ENCODE peak calls at places on chromosomes 2 and 18, in eight cellular contexts. X is stimulated activated CD8-positive, alpha-beta memory T cell treated with anti-CD3 and anti-CD28 coated beads, Interleukin-7, amount 100 ng/mL, for 24 hours; J is left ventricle myocardium superior; K is posterior cingulate gyrus; B is naive B cell; A is H4; Y is GOT3; R is NCI-H460. H is an unnamed sample.
A peak's percentile ranks its signal among the peaks of the same experiment; 100 is the strongest.

GRCh38 chr2:202278036-202278760 is 12.6 kb downstream of the NOP58 start:
- DNase-seq in X (no peak), J (no peak), K (no peak), B (no peak), A (peak; percentile 14), Y (no peak), R (peak; percentile 33), H (no peak)

GRCh38 chr2:79792097-79792496 is 279.2 kb downstream of the CTNNA2 start:
- DNase-seq in X (no peak), J (no peak), K (no peak), B (no peak), A (no peak), Y (no peak), R (no peak), H (no peak)

GRCh38 chr18:48412339-48412929 is 3.3 kb upstream of the ZBTB7C start:
- DNase-seq in X (no peak), J (no peak), K (no peak), B (no peak), A (peak; percentile 50), Y (no peak), R (peak; percentile 38), H (no peak)

GRCh38 chr2:145751634-145752033 is 1231.7 kb upstream of the ZEB2 start:
- DNase-seq in X (no peak), J (no peak), K (no peak), B (peak; percentile 60), A (peak; percentile 65), Y (no peak), R (peak; percentile 75), H (no peak)

GRCh38 chr18:23106575-23106974 is 28.7 kb upstream of the CABLES1 start:
- DNase-seq in X (no peak), J (no peak), K (peak; percentile 9), B (no peak), A (peak; percentile 95), Y (no peak), R (peak; percentile 68), H (no peak)

GRCh38 chr2:31909661-31910060 is 101.1 kb downstream of the MEMO1 start:
- DNase-seq in X (no peak), J (no peak), K (no peak), B (no peak), A (no peak), Y (no peak), R (no peak), H (no peak)

GRCh38 chr2:144401036-144401435 is 118.9 kb downstream of the ZEB2 start:
- DNase-seq in X (no peak), J (no peak), K (no peak), B (no peak), A (no peak), Y (no peak), R (no peak), H (no peak)

GRCh38 chr2:40487592-40487991 is 35.7 kb upstream of the SLC8A1 start:
- DNase-seq in X (no peak), J (no peak), K (no peak), B (no peak), A (no peak), Y (no peak), R (no peak), H (no peak)

GRCh38 chr18:50559750-50560680 is at the start of gene MAPK4:
- DNase-seq in X (no peak), J (peak; percentile 79), K (peak; percentile 93), B (peak; percentile 6), A (no peak), Y (no peak), R (peak; percentile 29), H (no peak)

GRCh38 chr2:101622633-101623521 is 74.6 kb upstream of the MAP4K4 start:
- DNase-seq in X (no peak), J (no peak), K (no peak), B (peak; percentile 84), A (no peak), Y (no peak), R (no peak), H (no peak)

GRCh38 chr2:120559401-120559800 is 176.3 kb upstream of the GLI2 start:
- DNase-seq in X (no peak), J (no peak), K (no peak), B (no peak), A (peak; percentile 93), Y (peak; percentile 21), R (no peak), H (no peak)

GRCh38 chr2:42777883-42778805 is 14.2 kb upstream of the OXER1 start:
- DNase-seq in X (no peak), J (no peak), K (no peak), B (no peak), A (no peak), Y (no peak), R (no peak), H (no peak)

GRCh38 chr2:44549099-44549471 is 187.3 kb downstream of the CAMKMT start:
- DNase-seq in X (no peak), J (no peak), K (no peak), B (no peak), A (peak; percentile 23), Y (no peak), R (peak; percentile 37), H (no peak)

GRCh38 chr2:108165750-108166149 is 74.0 kb upstream of the SULT1C3 start:
- DNase-seq in X (no peak), J (no peak), K (no peak), B (no peak), A (no peak), Y (no peak), R (no peak), H (no peak)

GRCh38 chr2:201116959-201117734 is 1.2 kb downstream of the CFLAR start:
- DNase-seq in X (no peak), J (peak; percentile 77), K (no peak), B (peak; percentile 67), A (peak; percentile 73), Y (no peak), R (peak; percentile 65), H (peak; percentile 50)

GRCh38 chr2:100580474-100581264 is 17.9 kb downstream of the PDCL3 start:
- DNase-seq in X (no peak), J (no peak), K (no peak), B (peak; percentile 74), A (no peak), Y (no peak), R (no peak), H (no peak)

GRCh38 chr2:219020604-219021365 is 20.5 kb downstream of the CFAP65 start:
- DNase-seq in X (no peak), J (no peak), K (peak; percentile 52), B (no peak), A (no peak), Y (no peak), R (no peak), H (no peak)

GRCh38 chr2:69138247-69138754 is 125.3 kb downstream of the ANTXR1 start:
- DNase-seq in X (no peak), J (no peak), K (no peak), B (no peak), A (peak; percentile 53), Y (no peak), R (no peak), H (no peak)

GRCh38 chr2:36427790-36428243 is 72.2 kb downstream of the CRIM1 start:
- DNase-seq in X (no peak), J (no peak), K (no peak), B (no peak), A (no peak), Y (no peak), R (no peak), H (no peak)

GRCh38 chr18:37654711-37655369 is 89.2 kb upstream of the CELF4 start:
- DNase-seq in X (no peak), J (no peak), K (no peak), B (no peak), A (no peak), Y (no peak), R (no peak), H (no peak)

GRCh38 chr2:119541476-119541875 is 2.8 kb upstream of the CFAP221 start:
- DNase-seq in X (no peak), J (no peak), K (no peak), B (no peak), A (no peak), Y (no peak), R (no peak), H (no peak)

GRCh38 chr2:110662560-110662959 is 15.3 kb downstream of the BUB1 start:
- DNase-seq in X (no peak), J (no peak), K (no peak), B (no peak), A (no peak), Y (no peak), R (no peak), H (no peak)

GRCh38 chr2:120269076-120269744 is 16.6 kb downstream of the RALB start:
- DNase-seq in X (no peak), J (no peak), K (no peak), B (no peak), A (no peak), Y (no peak), R (no peak), H (no peak)

GRCh38 chr2:174662459-174662858 is 64.9 kb upstream of the WIPF1 start:
- DNase-seq in X (no peak), J (no peak), K (no peak), B (no peak), A (no peak), Y (no peak), R (no peak), H (no peak)

GRCh38 chr18:58881469-58881868 is 16.8 kb downstream of the ZNF532 start:
- DNase-seq in X (no peak), J (no peak), K (no peak), B (no peak), A (no peak), Y (no peak), R (no peak), H (no peak)

GRCh38 chr2:239824051-239824694 is 201.0 kb downstream of the NDUFA10 start:
- DNase-seq in X (no peak), J (no peak), K (peak; percentile 46), B (no peak), A (peak; percentile 74), Y (no peak), R (peak; percentile 33), H (peak; percentile 42)

GRCh38 chr18:5058768-5059539 is 138.1 kb downstream of the AKAIN1 start:
- DNase-seq in X (no peak), J (peak; percentile 26), K (no peak), B (no peak), A (peak; percentile 9), Y (no peak), R (no peak), H (no peak)

GRCh38 chr18:34659579-34660517 is 50.2 kb upstream of the DTNA start:
- DNase-seq in X (no peak), J (peak; percentile 80), K (peak; percentile 93), B (no peak), A (peak; percentile 95), Y (peak; percentile 10), R (peak; percentile 76), H (peak; percentile 35)

GRCh38 chr18:42048150-42048549 is 93.1 kb downstream of the PIK3C3 start:
- DNase-seq in X (no peak), J (no peak), K (no peak), B (no peak), A (peak; percentile 79), Y (no peak), R (peak; percentile 59), H (no peak)

GRCh38 chr2:132977812-132978529 is 308.0 kb upstream of the LYPD1 start:
- DNase-seq in X (no peak), J (no peak), K (no peak), B (no peak), A (no peak), Y (no peak), R (no peak), H (no peak)

GRCh38 chr2:158618859-158619490 is 162.2 kb downstream of the PKP4 start:
- DNase-seq in X (no peak), J (no peak), K (no peak), B (no peak), A (no peak), Y (no peak), R (peak; percentile 5), H (no peak)

H was measured in NCI-H1048.